ENCODE peak calls at places on chromosomes 4 and X, in four cellular contexts. One of them, this sample, is unnamed.

GRCh38 chrX:153649178-153649914 is 2.3 kb downstream of the DUSP9 start:
- DNase-seq in GM12878: no peak
- DNase-seq in HepG2: peak; percentile 70
- DNase-seq in SK-N-SH: peak; percentile 84
- DNase-seq in this sample: peak; percentile 57

GRCh38 chrX:57915680-57916079 is 5.4 kb upstream of the ZXDA start:
- DNase-seq in SK-N-SH: no peak
- DNase-seq in GM12878: no peak
- DNase-seq in HepG2: no peak
- DNase-seq in this sample: no peak

GRCh38 chr4:23333946-23334878 is 555.6 kb downstream of the PPARGC1A start:
- DNase-seq in GM12878: peak; percentile 39
- DNase-seq in HepG2: no peak
- DNase-seq in SK-N-SH: no peak
- DNase-seq in this sample: peak; percentile 28

GRCh38 chrX:53116101-53116500 is 22.2 kb downstream of the KANTR start:
- DNase-seq in HepG2: no peak
- DNase-seq in SK-N-SH: no peak
- DNase-seq in GM12878: no peak
- DNase-seq in this sample: no peak

GRCh38 chr4:118740869-118741268 is 55.7 kb downstream of the METTL14 start:
- DNase-seq in GM12878: no peak
- DNase-seq in SK-N-SH: peak; percentile 10
- DNase-seq in HepG2: no peak
- DNase-seq in this sample: no peak

GRCh38 chr4:141731481-141731880 is 95.1 kb downstream of the IL15 start:
- DNase-seq in GM12878: no peak
- DNase-seq in HepG2: no peak
- DNase-seq in SK-N-SH: no peak
- DNase-seq in this sample: no peak

GRCh38 chr4:145260091-145260490 is 79.7 kb upstream of the OTUD4 start:
- DNase-seq in HepG2: no peak
- DNase-seq in GM12878: no peak
- DNase-seq in SK-N-SH: no peak
- DNase-seq in this sample: no peak

GRCh38 chrX:105564536-105564935 is 257.8 kb upstream of the NRK start:
- DNase-seq in GM12878: no peak
- DNase-seq in SK-N-SH: no peak
- DNase-seq in HepG2: no peak
- DNase-seq in this sample: no peak

GRCh38 chrX:154516655-154517100 is 646 bp upstream of the FAM3A start:
- DNase-seq in GM12878: no peak
- DNase-seq in SK-N-SH: no peak
- DNase-seq in HepG2: no peak
- DNase-seq in this sample: no peak

GRCh38 chr4:185623444-185624247 is 88.3 kb upstream of the PDLIM3 start:
- DNase-seq in HepG2: no peak
- DNase-seq in GM12878: no peak
- DNase-seq in SK-N-SH: no peak
- DNase-seq in this sample: no peak

GRCh38 chr4:48069026-48069425 is 52.5 kb downstream of the NIPAL1 start:
- DNase-seq in SK-N-SH: no peak
- DNase-seq in HepG2: no peak
- DNase-seq in GM12878: no peak
- DNase-seq in this sample: no peak

GRCh38 chr4:10620935-10621488 is 63.6 kb downstream of the CLNK start:
- DNase-seq in SK-N-SH: no peak
- DNase-seq in GM12878: no peak
- DNase-seq in HepG2: no peak
- DNase-seq in this sample: no peak

GRCh38 chrX:9520211-9520590 is 55.3 kb downstream of the TBL1X start:
- DNase-seq in HepG2: no peak
- DNase-seq in SK-N-SH: no peak
- DNase-seq in GM12878: no peak
- DNase-seq in this sample: no peak

GRCh38 chrX:79096339-79096638 is 48.2 kb upstream of the GPR174 start:
- DNase-seq in SK-N-SH: no peak
- DNase-seq in GM12878: no peak
- DNase-seq in HepG2: no peak
- DNase-seq in this sample: no peak

GRCh38 chr4:116332508-116332907 is 752.9 kb downstream of the TRAM1L1 start:
- DNase-seq in HepG2: no peak
- DNase-seq in GM12878: no peak
- DNase-seq in SK-N-SH: no peak
- DNase-seq in this sample: no peak

GRCh38 chr4:75637827-75638226 is 7.5 kb upstream of the CDKL2 start:
- DNase-seq in GM12878: no peak
- DNase-seq in HepG2: no peak
- DNase-seq in SK-N-SH: no peak
- DNase-seq in this sample: no peak

GRCh38 chr4:116520886-116521285 is 564.5 kb downstream of the TRAM1L1 start:
- DNase-seq in SK-N-SH: no peak
- DNase-seq in GM12878: no peak
- DNase-seq in HepG2: no peak
- DNase-seq in this sample: no peak

GRCh38 chr4:2042207-2042946 is 16.8 kb upstream of the NAT8L start:
- DNase-seq in HepG2: no peak
- DNase-seq in GM12878: no peak
- DNase-seq in SK-N-SH: peak; percentile 81
- DNase-seq in this sample: no peak

GRCh38 chr4:124144302-124144701 is 568.2 kb downstream of the ANKRD50 start:
- DNase-seq in SK-N-SH: no peak
- DNase-seq in GM12878: no peak
- DNase-seq in HepG2: no peak
- DNase-seq in this sample: no peak

GRCh38 chr4:140000232-140000631 is 153.8 kb downstream of the MAML3 start:
- DNase-seq in GM12878: no peak
- DNase-seq in HepG2: no peak
- DNase-seq in SK-N-SH: no peak
- DNase-seq in this sample: no peak

GRCh38 chr4:140005699-140006098 is 148.3 kb downstream of the MAML3 start:
- DNase-seq in SK-N-SH: peak; percentile 23
- DNase-seq in GM12878: no peak
- DNase-seq in HepG2: no peak
- DNase-seq in this sample: no peak

GRCh38 chr4:140004580-140005314 is 149.2 kb downstream of the MAML3 start:
- DNase-seq in HepG2: no peak
- DNase-seq in GM12878: no peak
- DNase-seq in SK-N-SH: peak; percentile 79
- DNase-seq in this sample: no peak

DNA sequence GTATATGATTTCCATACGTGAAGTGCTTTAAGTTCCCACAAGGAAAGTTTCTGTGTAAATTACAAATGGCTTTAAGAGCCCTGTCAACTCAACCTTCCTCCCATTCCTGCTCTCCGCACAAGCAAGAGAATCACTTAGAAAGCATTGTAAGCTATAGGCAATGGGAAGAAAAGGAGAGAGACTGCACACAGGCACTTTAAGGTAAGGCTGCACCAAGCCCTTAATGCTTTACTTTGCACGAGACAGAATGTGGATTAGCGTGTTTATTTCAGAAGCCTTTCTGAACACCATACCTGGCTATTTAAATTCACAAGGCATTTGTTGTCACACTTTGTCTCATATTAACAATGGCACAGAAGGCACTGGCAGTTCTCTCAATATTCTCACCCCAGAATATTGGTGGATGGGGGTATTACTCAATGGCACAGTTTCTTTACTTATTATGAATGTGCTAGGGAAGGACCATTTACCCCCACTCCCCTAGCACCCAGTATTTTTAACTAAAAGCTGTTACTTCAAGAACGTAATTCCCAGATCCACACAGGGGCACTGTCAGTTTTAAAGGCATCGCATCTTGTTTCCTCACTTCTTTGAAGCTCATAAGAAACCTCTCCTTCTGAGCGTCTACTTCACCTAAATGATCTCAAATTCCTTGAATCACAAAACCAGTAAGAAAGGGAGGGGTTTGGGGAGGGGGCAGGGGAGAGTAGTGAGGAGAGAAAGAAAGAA is 150.0 kb downstream of the MAML3 start:
- DNase-seq in HepG2: no peak
- DNase-seq in SK-N-SH: peak; percentile 16
- DNase-seq in GM12878: no peak
- DNase-seq in this sample: no peak
- TF ChIP-seq PBX3 in HepG2: no peak
- TF ChIP-seq PBX3 in SK-N-SH: no peak
- TF ChIP-seq PBX3 in GM12878: no peak
- TF ChIP-seq PBX3 in this sample: no peak

GRCh38 chr4:785332-786073 is 40.4 kb downstream of the CPLX1 start:
- DNase-seq in GM12878: no peak
- DNase-seq in HepG2: no peak
- DNase-seq in SK-N-SH: no peak
- DNase-seq in this sample: no peak

GRCh38 chr4:784401-785331 is 41.3 kb downstream of the CPLX1 start:
- DNase-seq in GM12878: no peak
- DNase-seq in SK-N-SH: no peak
- DNase-seq in HepG2: no peak
- DNase-seq in this sample: no peak

GRCh38 chr4:786861-787300 is 39.0 kb downstream of the CPLX1 start:
- DNase-seq in SK-N-SH: peak; percentile 44
- DNase-seq in GM12878: no peak
- DNase-seq in HepG2: no peak
- DNase-seq in this sample: no peak

GRCh38 chr4:787561-787981 is 38.4 kb downstream of the CPLX1 start:
- DNase-seq in HepG2: no peak
- DNase-seq in GM12878: no peak
- DNase-seq in SK-N-SH: peak; percentile 16
- DNase-seq in this sample: no peak

GRCh38 chr4:786074-786741 is 39.7 kb downstream of the CPLX1 start:
- DNase-seq in HepG2: no peak
- DNase-seq in SK-N-SH: no peak
- DNase-seq in GM12878: no peak
- DNase-seq in this sample: no peak
- H3K4me3 ChIP-seq in HepG2: no peak overlapping the region
- H3K4me3 ChIP-seq in SK-N-SH: no peak overlapping the region
- H3K4me3 ChIP-seq in GM12878: no peak overlapping the region
- H3K4me3 ChIP-seq in this sample: no peak overlapping the region

GRCh38 chr4:78363031-78363430 is 188.5 kb upstream of the ANXA3 start:
- DNase-seq in SK-N-SH: no peak
- DNase-seq in HepG2: no peak
- DNase-seq in GM12878: no peak
- DNase-seq in this sample: no peak

GRCh38 chr4:78357122-78357521 is 194.4 kb upstream of the ANXA3 start:
- DNase-seq in SK-N-SH: no peak
- DNase-seq in GM12878: no peak
- DNase-seq in HepG2: no peak
- DNase-seq in this sample: no peak

GRCh38 chr4:78361621-78362120 is 189.9 kb upstream of the ANXA3 start:
- DNase-seq in SK-N-SH: no peak
- DNase-seq in GM12878: no peak
- DNase-seq in HepG2: no peak
- DNase-seq in this sample: no peak

GRCh38 chr4:78362310-78362709 is 189.3 kb upstream of the ANXA3 start:
- DNase-seq in SK-N-SH: no peak
- DNase-seq in HepG2: no peak
- DNase-seq in GM12878: no peak
- DNase-seq in this sample: no peak

GRCh38 chr4:78360466-78360865 is 191.1 kb upstream of the ANXA3 start:
- DNase-seq in SK-N-SH: no peak
- DNase-seq in GM12878: no peak
- DNase-seq in HepG2: no peak
- DNase-seq in this sample: no peak
- TF ChIP-seq PBX3 in SK-N-SH: no peak
- TF ChIP-seq PBX3 in GM12878: no peak
- TF ChIP-seq PBX3 in HepG2: no peak
- TF ChIP-seq PBX3 in this sample: no peak

DNA sequence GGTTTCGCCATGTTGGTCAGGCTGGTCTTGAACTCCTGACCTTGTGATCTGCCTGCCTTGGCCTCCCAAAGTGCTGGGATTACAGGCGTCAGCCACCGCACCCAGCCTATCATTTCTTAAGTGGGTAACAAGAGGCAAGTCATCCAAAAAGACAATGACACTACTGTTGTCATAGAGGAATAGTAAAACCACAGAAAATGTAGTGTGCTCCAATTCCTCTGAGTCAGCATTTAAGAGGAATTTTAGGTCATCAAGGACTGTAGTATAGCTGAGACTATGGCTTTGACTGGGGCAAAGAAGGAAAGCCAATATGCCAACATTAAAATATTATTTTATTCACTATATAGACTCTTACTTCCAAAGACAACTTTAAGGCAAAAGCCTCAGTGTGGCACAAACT is 48.4 kb downstream of the ATP8A1 start:
- DNase-seq in GM12878: no peak
- DNase-seq in HepG2: no peak
- DNase-seq in SK-N-SH: no peak
- DNase-seq in this sample: no peak
- H3K4me3 ChIP-seq in GM12878: no peak overlapping the region
- H3K4me3 ChIP-seq in HepG2: no peak overlapping the region
- H3K4me3 ChIP-seq in SK-N-SH: no peak overlapping the region
- H3K4me3 ChIP-seq in this sample: no peak overlapping the region

This sample was measured in A549.